ENCODE peak calls at places on chromosomes 2 and 18, in nine cellular contexts. G is lung microvascular endothelial cell; C is ACHN; B is GM10248; T is HCT116; N is activated CD4-positive, alpha-beta T cell treated with anti-CD3 and anti-CD28 coated beads for 1 hour; L is AG09319; J is NCI-H1092; Y is fibroblast of gingiva. D is an unnamed sample.

GRCh38 chr18:77071711-77072292 is 60.8 kb downstream of the MBP start:
- DNase-seq in G (peak; percentile 98), C (no peak), J (peak; percentile 33), Y (peak; percentile 97), T (no peak), N (peak; percentile 41), L (peak; percentile 82), B (no peak), D (no peak)

GRCh38 chr2:85826990-85827878 is 61.6 kb downstream of the ST3GAL5 start:
- DNase-seq in L (no peak), C (peak; percentile 60), N (peak; percentile 69), B (peak; percentile 85), J (peak; percentile 43), T (peak; percentile 27), Y (peak; percentile 30), G (peak; percentile 66), D (peak; percentile 89)

GRCh38 chr2:85997016-85997970 is 108.4 kb downstream of the POLR1A start:
- DNase-seq in T (no peak), G (no peak), N (no peak), J (no peak), Y (peak; percentile 90), L (peak; percentile 36), C (no peak), B (no peak), D (peak; percentile 52)

GRCh38 chr2:63424329-63425078 is 163.8 kb downstream of the WDPCP start:
- DNase-seq in L (no peak), C (peak; percentile 63), B (peak; percentile 57), J (no peak), N (no peak), G (peak; percentile 54), T (peak; percentile 56), Y (peak; percentile 9), D (no peak)

GRCh38 chr2:37306024-37306423 is 18.6 kb downstream of the PRKD3 start:
- DNase-seq in C (no peak), J (peak; percentile 11), N (no peak), L (no peak), G (peak; percentile 18), T (no peak), Y (no peak), B (no peak), D (no peak)

GRCh38 chr18:67217551-67218166 is 298.9 kb downstream of the DSEL start:
- DNase-seq in Y (peak; percentile 58), J (peak; percentile 29), G (peak; percentile 69), N (peak; percentile 18), L (peak; percentile 39), B (peak; percentile 31), T (peak; percentile 15), C (peak; percentile 52), D (no peak)

GRCh38 chr2:8378016-8378810 is 303.6 kb upstream of the ID2 start:
- DNase-seq in L (no peak), T (no peak), G (no peak), Y (no peak), C (no peak), J (no peak), B (peak; percentile 55), N (no peak), D (no peak)

GRCh38 chr18:79542876-79543750 is 136.5 kb upstream of the CTDP1 start:
- DNase-seq in N (peak; percentile 5), L (no peak), C (no peak), Y (no peak), J (no peak), B (no peak), T (no peak), G (no peak), D (peak; percentile 77)

GRCh38 chr2:138500592-138501426 is 761 bp upstream of the SPOPL start:
- DNase-seq in C (no peak), Y (no peak), T (no peak), N (no peak), G (no peak), L (no peak), B (no peak), J (no peak), D (no peak)

GRCh38 chr2:131105156-131105949 is at the start of gene PLEKHB2:
- DNase-seq in L (peak; percentile 71), Y (peak; percentile 86), T (peak; percentile 83), J (peak; percentile 51), C (peak; percentile 92), N (peak; percentile 86), G (peak; percentile 91), B (peak; percentile 95), D (peak; percentile 96)

GRCh38 chr2:128345436-128346165 is 26.9 kb upstream of the HS6ST1 start:
- DNase-seq in T (no peak), G (no peak), L (no peak), B (no peak), C (no peak), N (no peak), Y (no peak), J (no peak), D (no peak)

GRCh38 chr18:26655614-26656400 is 107.5 kb upstream of the KCTD1 start:
- DNase-seq in C (peak; percentile 61), L (no peak), G (peak; percentile 38), J (peak; percentile 8), Y (peak; percentile 33), N (no peak), B (no peak), T (no peak), D (peak; percentile 77)

GRCh38 chr18:41150316-41150715 is 804.7 kb upstream of the PIK3C3 start:
- DNase-seq in J (no peak), C (no peak), Y (no peak), L (no peak), B (no peak), T (no peak), G (no peak), N (no peak), D (no peak)

GRCh38 chr2:8537572-8538155 is 144.2 kb upstream of the ID2 start:
- DNase-seq in B (no peak), J (no peak), C (no peak), N (no peak), G (no peak), T (no peak), L (no peak), Y (no peak), D (no peak)

GRCh38 chr2:119182046-119182445 is 23.5 kb upstream of the C1QL2 start:
- DNase-seq in Y (no peak), L (no peak), B (no peak), T (no peak), N (no peak), J (no peak), G (no peak), C (no peak), D (no peak)

GRCh38 chr2:6828299-6828584 is 37.5 kb downstream of the CMPK2 start:
- DNase-seq in B (no peak), G (peak; percentile 74), T (peak; percentile 16), N (no peak), C (peak; percentile 30), L (peak; percentile 23), J (no peak), Y (peak; percentile 16), D (no peak)

GRCh38 chr2:205274801-205275200 is 407.5 kb upstream of the NRP2 start:
- DNase-seq in C (no peak), T (no peak), N (no peak), L (no peak), Y (no peak), J (no peak), B (no peak), G (no peak), D (no peak)

GRCh38 chr2:241548451-241548835 is 10.1 kb upstream of the BOK start:
- DNase-seq in L (no peak), J (no peak), N (no peak), C (no peak), B (no peak), Y (no peak), T (no peak), G (no peak), D (no peak)

GRCh38 chr2:70541481-70542020 is 12.1 kb downstream of the TGFA start:
- DNase-seq in Y (no peak), T (no peak), B (no peak), J (no peak), G (no peak), C (peak; percentile 83), N (no peak), L (no peak), D (no peak)

GRCh38 chr2:176261136-176261535 is 8.1 kb upstream of the MTX2 start:
- DNase-seq in B (no peak), T (no peak), L (no peak), N (no peak), G (peak; percentile 26), J (no peak), Y (no peak), C (no peak), D (no peak)

GRCh38 chr2:237227190-237227988 is 141.7 kb downstream of the COPS8 start:
- DNase-seq in G (peak; percentile 94), C (peak; percentile 99), N (no peak), J (no peak), L (no peak), Y (peak; percentile 78), B (no peak), T (peak; percentile 19), D (no peak)

GRCh38 chr2:54228945-54229344 is 27.1 kb downstream of the TSPYL6 start:
- DNase-seq in G (no peak), J (no peak), T (no peak), B (no peak), L (no peak), C (no peak), Y (peak; percentile 78), N (no peak), D (peak; percentile 45)

GRCh38 chr18:53147472-53147871 is 807.5 kb downstream of the DCC start:
- DNase-seq in B (no peak), Y (no peak), G (no peak), C (no peak), J (no peak), L (no peak), N (no peak), T (no peak), D (no peak)

GRCh38 chr2:137870682-137871081 is 93.6 kb upstream of the HNMT start:
- DNase-seq in G (no peak), L (no peak), B (no peak), J (no peak), N (no peak), Y (no peak), T (no peak), C (no peak), D (no peak)

GRCh38 chr2:218276986-218277755 is 6.9 kb downstream of the PNKD start:
- DNase-seq in B (no peak), J (no peak), N (no peak), Y (no peak), T (no peak), L (no peak), G (no peak), C (no peak), D (no peak)

GRCh38 chr2:157725856-157726255 is 97.2 kb upstream of the ACVR1C start:
- DNase-seq in L (no peak), B (no peak), C (no peak), Y (no peak), G (peak; percentile 14), N (no peak), T (no peak), J (no peak), D (no peak)

GRCh38 chr2:118241128-118241527 is 152.9 kb downstream of the INSIG2 start:
- DNase-seq in L (no peak), Y (no peak), B (no peak), G (no peak), C (no peak), N (no peak), T (no peak), J (no peak), D (no peak)

GRCh38 chr2:69547984-69548715 is 95.4 kb downstream of the AAK1 start:
- DNase-seq in Y (no peak), B (no peak), G (no peak), C (no peak), L (no peak), N (no peak), J (no peak), T (no peak), D (no peak)

GRCh38 chr2:45776160-45776955 is 124.9 kb downstream of the PRKCE start:
- DNase-seq in B (no peak), N (no peak), J (no peak), L (no peak), T (no peak), Y (peak; percentile 15), C (no peak), G (no peak), D (no peak)

GRCh38 chr2:231168460-231169139 is 29.8 kb upstream of the ARMC9 start:
- DNase-seq in J (no peak), N (no peak), L (no peak), B (no peak), C (no peak), G (peak; percentile 53), Y (no peak), T (no peak), D (no peak)

GRCh38 chr18:61096231-61096630 is 237.0 kb upstream of the CDH20 start:
- DNase-seq in C (no peak), Y (no peak), J (no peak), G (no peak), L (no peak), T (no peak), B (no peak), N (no peak), D (no peak)

D was measured in left ventricle myocardium superior.